ENCODE peak calls at places on chromosomes 11 and 22, in seven cellular contexts. M, F, I, Q, U, K and S are unnamed samples.

GRCh38 chr11:45580399-45580798 is 85.0 kb downstream of the CHST1 start:
- DNase-seq in I (no peak), F (no peak), K (peak), U (peak), Q (no peak), M (no peak), S (no peak)

GRCh38 chr11:88831303-88831890 is 234.4 kb downstream of the GRM5 start:
- DNase-seq in M (no peak), K (no peak), F (no peak), U (no peak), I (peak), Q (no peak), S (no peak)

GRCh38 chr22:43110444-43110926 is at the start of gene BIK:
- DNase-seq in Q (peak), M (peak), K (peak), I (no peak), F (no peak), U (peak), S (peak)

GRCh38 chr22:23119492-23120414 is 22.0 kb downstream of the RSPH14 start:
- DNase-seq in F (no peak), M (no peak), Q (no peak), U (no peak), K (no peak), I (no peak), S (no peak)

GRCh38 chr22:31650391-31650790 is 11.6 kb downstream of the PISD start:
- DNase-seq in I (no peak), U (no peak), Q (no peak), K (peak), F (no peak), M (no peak), S (no peak)

GRCh38 chr11:87353904-87354303 is 316.2 kb downstream of the TMEM135 start:
- DNase-seq in K (no peak), I (no peak), M (no peak), U (no peak), F (no peak), Q (no peak), S (no peak)

GRCh38 chr11:3091846-3092602 is 34.8 kb upstream of the CARS1 start:
- DNase-seq in K (peak), U (peak), I (peak), F (peak), Q (peak), M (peak), S (peak)

GRCh38 chr11:117613521-117613920 is 183.5 kb downstream of the DSCAML1 start:
- DNase-seq in K (no peak), F (no peak), M (no peak), I (no peak), Q (no peak), U (no peak), S (no peak)

GRCh38 chr11:86574493-86575207 is 97.8 kb downstream of the ME3 start:
- DNase-seq in M (no peak), Q (no peak), I (no peak), U (no peak), F (no peak), K (no peak), S (no peak)

GRCh38 chr22:30889268-30889995 is 79.1 kb downstream of the MORC2 start:
- DNase-seq in K (no peak), F (no peak), I (peak), U (peak), Q (no peak), M (no peak), S (no peak)

GRCh38 chr22:46846832-46847355 is 84.4 kb downstream of the TBC1D22A start:
- DNase-seq in F (no peak), Q (no peak), U (no peak), M (no peak), I (peak), K (no peak), S (no peak)

GRCh38 chr11:36167073-36167472 is 122.2 kb downstream of the COMMD9 start:
- DNase-seq in U (no peak), I (no peak), M (no peak), F (no peak), Q (no peak), K (no peak), S (no peak)

GRCh38 chr11:36177837-36178236 is 111.4 kb downstream of the COMMD9 start:
- DNase-seq in F (no peak), U (no peak), K (no peak), Q (no peak), M (no peak), I (no peak), S (no peak)

GRCh38 chr11:2101171-2101675 is 38.0 kb downstream of the IGF2 start:
- DNase-seq in M (no peak), K (no peak), Q (no peak), I (peak), F (no peak), U (peak), S (no peak)

GRCh38 chr11:8231979-8232378 is 31.7 kb downstream of the LMO1 start:
- DNase-seq in K (no peak), I (no peak), Q (no peak), U (peak), F (no peak), M (no peak), S (no peak)

GRCh38 chr11:115430345-115430744 is 73.9 kb downstream of the CADM1 start:
- DNase-seq in I (no peak), M (no peak), K (no peak), U (no peak), F (no peak), Q (no peak), S (no peak)

GRCh38 chr22:36081023-36081431 is 52.4 kb upstream of the RBFOX2 start:
- DNase-seq in K (peak), U (no peak), I (no peak), M (no peak), F (no peak), Q (peak), S (no peak)

GRCh38 chr11:104735013-104735412 is 163.2 kb downstream of the CASP12 start:
- DNase-seq in F (no peak), M (no peak), U (no peak), Q (no peak), I (no peak), K (no peak), S (no peak)

GRCh38 chr11:46529086-46529905 is 64.5 kb downstream of the AMBRA1 start:
- DNase-seq in K (peak), U (peak), F (peak), I (peak), Q (peak), M (peak), S (peak)

GRCh38 chr11:106681435-106681834 is 336.8 kb downstream of the GUCY1A2 start:
- DNase-seq in U (no peak), I (no peak), F (no peak), Q (no peak), K (no peak), M (no peak), S (no peak)

GRCh38 chr11:43376594-43376993 is 17.9 kb downstream of the TTC17 start:
- DNase-seq in I (no peak), F (no peak), U (no peak), Q (no peak), K (peak), M (no peak), S (no peak)

GRCh38 chr11:62337682-62338181 is 484 bp downstream of the ASRGL1 start:
- DNase-seq in U (peak), F (no peak), K (no peak), I (no peak), Q (peak), M (peak), S (no peak)

GRCh38 chr11:93984205-93984586 is 37.0 kb upstream of the HEPHL1 start:
- DNase-seq in M (no peak), F (no peak), U (no peak), Q (no peak), K (peak), I (no peak), S (no peak)

GRCh38 chr11:121082670-121083069 is 18.4 kb upstream of the TECTA start:
- DNase-seq in U (no peak), Q (no peak), I (no peak), M (no peak), K (peak), F (no peak), S (no peak)

GRCh38 chr11:19666951-19667350 is 45.7 kb upstream of the NAV2 start:
- DNase-seq in M (no peak), U (no peak), Q (no peak), F (no peak), I (no peak), K (no peak), S (no peak)

GRCh38 chr11:125272822-125273221 is 108.3 kb downstream of the PKNOX2 start:
- DNase-seq in Q (no peak), I (no peak), U (no peak), M (no peak), K (no peak), F (no peak), S (no peak)

GRCh38 chr11:122091850-122092249 is 24.2 kb downstream of the BLID start:
- DNase-seq in M (no peak), I (no peak), U (no peak), K (peak), F (no peak), Q (no peak), S (no peak)

GRCh38 chr22:31652129-31652528 is 9.9 kb downstream of the PISD start:
- DNase-seq in M (no peak), F (no peak), Q (no peak), K (no peak), U (no peak), I (no peak), S (no peak)

GRCh38 chr11:47705722-47706121 is 9.4 kb downstream of the AGBL2 start:
- DNase-seq in M (no peak), K (no peak), U (no peak), Q (no peak), F (no peak), I (no peak), S (no peak)

GRCh38 chr11:107705027-107705426 is 6.8 kb downstream of the SLN start:
- DNase-seq in F (no peak), U (no peak), M (no peak), K (peak), Q (no peak), I (no peak), S (no peak)

GRCh38 chr22:21044931-21045584 is 688 bp upstream of the LRRC74B start:
- DNase-seq in M (no peak), U (peak), K (peak), F (no peak), I (no peak), Q (no peak), S (no peak)

GRCh38 chr11:36089920-36090319 is 146.1 kb downstream of the LDLRAD3 start:
- DNase-seq in K (no peak), I (no peak), Q (no peak), U (no peak), M (no peak), F (no peak), S (no peak)

GRCh38 chr11:114094516-114094915 is 35.0 kb downstream of the ZBTB16 start:
- DNase-seq in F (no peak), M (no peak), I (peak), Q (no peak), K (no peak), U (no peak), S (no peak)

GRCh38 chr11:69356703-69357457 is 62.9 kb downstream of the MYEOV start:
- DNase-seq in I (peak), K (peak), U (peak), M (no peak), F (no peak), Q (no peak), S (no peak)

GRCh38 chr22:23034621-23035556 is 35.4 kb upstream of the GNAZ start:
- DNase-seq in K (no peak), Q (no peak), M (no peak), U (no peak), F (peak), I (no peak), S (no peak)

GRCh38 chr11:70952171-70952570 is 300.2 kb downstream of the SHANK2 start:
- DNase-seq in I (no peak), M (no peak), Q (no peak), F (no peak), K (no peak), U (no peak), S (no peak)

GRCh38 chr22:17846326-17846992 is 72.2 kb upstream of the BID start:
- DNase-seq in M (no peak), K (peak), F (no peak), U (no peak), I (no peak), Q (no peak), S (peak)

GRCh38 chr11:40302669-40303068 is 1156.8 kb downstream of the LRRC4C start:
- DNase-seq in I (no peak), M (no peak), K (peak), Q (no peak), U (no peak), F (no peak), S (no peak)

GRCh38 chr11:107040447-107041444 is 22.5 kb upstream of the GUCY1A2 start:
- DNase-seq in K (peak), M (no peak), I (no peak), Q (no peak), F (no peak), U (no peak), S (no peak)

GRCh38 chr22:43116932-43117331 is 6.4 kb downstream of the BIK start:
- DNase-seq in I (no peak), M (no peak), F (no peak), Q (no peak), U (no peak), K (no peak), S (no peak)

GRCh38 chr22:24144471-24145115 is 36.7 kb upstream of the SUSD2 start:
- DNase-seq in F (no peak), K (no peak), I (no peak), U (no peak), M (no peak), Q (no peak), S (no peak)

GRCh38 chr22:24146791-24147353 is 34.4 kb upstream of the SUSD2 start:
- DNase-seq in U (no peak), F (no peak), Q (peak), K (peak), I (no peak), M (no peak), S (peak)

GRCh38 chr22:24147666-24148065 is 33.6 kb upstream of the SUSD2 start:
- DNase-seq in M (no peak), Q (no peak), I (no peak), K (no peak), U (no peak), F (no peak), S (no peak)

GRCh38 chr22:24145446-24146189 is 35.7 kb upstream of the SUSD2 start:
- DNase-seq in I (no peak), Q (no peak), M (no peak), U (no peak), K (no peak), F (no peak), S (peak)

GRCh38 chr22:24146190-24146616 is 35.1 kb upstream of the SUSD2 start:
- DNase-seq in K (peak), Q (peak), I (no peak), M (no peak), F (peak), U (peak), S (peak)
- H3K4me3 ChIP-seq in K (peak), Q (no peak), I (no peak), M (no peak), F (no peak), U (no peak), S (no peak)

GRCh38 chr22:37148742-37149665 is 712 bp downstream of the IL2RB start:
- DNase-seq in K (no peak), U (no peak), Q (no peak), I (no peak), F (no peak), M (no peak), S (no peak)

GRCh38 chr22:37146507-37147180 is 3.1 kb downstream of the IL2RB start:
- DNase-seq in U (no peak), K (no peak), I (no peak), M (no peak), Q (no peak), F (no peak), S (no peak)

GRCh38 chr22:37147186-37147990 is 2.3 kb downstream of the IL2RB start:
- DNase-seq in F (no peak), K (no peak), M (no peak), U (no peak), Q (no peak), I (no peak), S (no peak)

GRCh38 chr22:37145415-37146385 is 4.0 kb downstream of the IL2RB start:
- DNase-seq in M (no peak), Q (peak), U (no peak), I (no peak), K (no peak), F (no peak), S (no peak)

DNA sequence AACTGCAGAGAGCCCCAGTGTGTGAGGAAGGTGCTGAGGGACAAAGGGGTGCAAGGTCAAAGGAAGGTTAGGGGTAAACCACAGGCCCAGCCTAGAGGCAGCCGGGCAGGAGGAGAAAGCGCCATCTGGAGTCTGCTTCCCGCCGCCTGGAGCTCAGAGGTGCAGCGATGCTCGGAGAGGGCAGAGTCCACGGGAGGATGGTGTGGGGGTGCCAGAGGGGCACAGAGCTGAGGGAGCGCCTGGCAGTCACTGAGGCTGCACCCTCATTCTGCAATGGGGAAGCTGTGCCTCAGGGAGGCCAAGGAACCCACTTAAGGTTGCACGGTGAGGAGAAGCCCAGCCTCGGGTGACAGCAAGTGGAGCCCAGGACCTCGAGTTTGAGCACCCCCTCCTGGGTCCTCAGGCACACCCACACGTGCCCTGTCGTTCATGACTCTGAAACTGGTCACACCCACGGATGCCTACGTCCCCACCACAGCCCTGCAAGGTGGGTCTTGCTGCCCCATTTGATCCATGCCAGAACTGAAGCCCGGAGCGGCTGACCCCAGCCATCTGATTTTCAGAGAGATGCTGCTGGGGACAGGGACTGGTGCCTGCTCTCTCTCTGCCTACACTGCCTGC is 1.6 kb downstream of the IL2RB start:
- DNase-seq in U (no peak), M (no peak), Q (no peak), I (no peak), F (no peak), K (no peak), S (no peak)
- H3K4me3 ChIP-seq in U (peak), M (no peak), Q (no peak), I (no peak), F (peak), K (no peak), S (no peak)

GRCh38 chr11:82942376-82942775 is 40.8 kb downstream of the DDIAS start:
- DNase-seq in M (no peak), K (no peak), I (no peak), F (no peak), U (no peak), Q (no peak), S (no peak)
- H3K4me3 ChIP-seq in M (no peak), K (no peak), I (no peak), F (no peak), U (no peak), Q (no peak), S (no peak)

GRCh38 chr11:118907749-118908106 is 18.0 kb downstream of the BCL9L start:
- DNase-seq in U (peak), M (no peak), Q (no peak), I (no peak), F (no peak), K (no peak), S (no peak)
- H3K4me3 ChIP-seq in U (no peak), M (no peak), Q (no peak), I (no peak), F (no peak), K (no peak), S (no peak)

GRCh38 chr11:57639321-57640067 is 10.2 kb downstream of the YPEL4 start:
- DNase-seq in M (no peak), K (peak), F (no peak), I (no peak), Q (no peak), U (no peak), S (peak)

GRCh38 chr11:57640068-57640800 is 9.5 kb downstream of the YPEL4 start:
- DNase-seq in M (no peak), I (no peak), F (no peak), K (no peak), Q (no peak), U (no peak), S (no peak)

GRCh38 chr11:57637626-57638004 is 12.1 kb downstream of the YPEL4 start:
- DNase-seq in F (no peak), K (no peak), M (no peak), U (peak), Q (no peak), I (no peak), S (no peak)

GRCh38 chr11:57638005-57638760 is 11.5 kb downstream of the YPEL4 start:
- DNase-seq in I (peak), Q (peak), M (peak), U (peak), K (peak), F (no peak), S (peak)

GRCh38 chr11:57638811-57639320 is 10.8 kb downstream of the YPEL4 start:
- DNase-seq in K (peak), I (no peak), M (no peak), F (no peak), Q (no peak), U (peak), S (no peak)
- H3K4me3 ChIP-seq in K (peak), I (peak), M (peak), F (peak), Q (peak), U (peak), S (peak)

GRCh38 chr11:76649964-76650363 is 20.6 kb downstream of the LRRC32 start:
- DNase-seq in K (peak), F (no peak), Q (no peak), I (peak), M (no peak), U (no peak), S (no peak)
- H3K4me3 ChIP-seq in K (no peak), F (no peak), Q (no peak), I (no peak), M (no peak), U (no peak), S (no peak)